ENCODE peak calls at places on chromosomes 3 and 15, in six cellular contexts. U is neuronal stem cell, V is H9, Q is mesendoderm, S is mesenchymal stem cell, N is H1. I is an unnamed sample.

GRCh38 chr15:77482570-77482969 is 61.9 kb downstream of the HMG20A start:
- DNase-seq in U (no peak), S (peak; percentile 62), N (no peak), V (no peak), Q (no peak), I (peak; percentile 86)

GRCh38 chr3:116863842-116864626 is 154.5 kb downstream of the TUSC7 start:
- DNase-seq in Q (peak; percentile 80), U (peak; percentile 56), V (peak; percentile 67), N (peak; percentile 34), S (peak; percentile 78), I (peak; percentile 64)

GRCh38 chr3:7382293-7383033 is 521.5 kb downstream of the GRM7 start:
- DNase-seq in V (no peak), N (no peak), U (no peak), S (peak; percentile 67), Q (no peak), I (no peak)

GRCh38 chr15:73926191-73927002 is at the start of gene LOXL1:
- DNase-seq in N (no peak), S (peak; percentile 92), V (peak; percentile 80), Q (peak; percentile 90), U (peak; percentile 64), I (peak; percentile 92)

GRCh38 chr3:11976976-11977375 is 27.2 kb upstream of the SYN2 start:
- DNase-seq in N (no peak), V (no peak), Q (no peak), U (no peak), S (no peak), I (no peak)

GRCh38 chr15:96234109-96234892 is 96.2 kb upstream of the NR2F2 start:
- DNase-seq in N (no peak), Q (no peak), S (peak; percentile 19), V (no peak), U (no peak), I (peak; percentile 51)

GRCh38 chr3:179943097-179943880 is 93.4 kb downstream of the PEX5L start:
- DNase-seq in V (no peak), N (no peak), U (no peak), S (no peak), Q (no peak), I (no peak)

GRCh38 chr3:129248286-129248979 is 973 bp upstream of the COPG1 start:
- DNase-seq in Q (no peak), V (no peak), N (no peak), S (no peak), U (no peak), I (no peak)

GRCh38 chr15:74780983-74781672 is 752 bp upstream of the CSK start:
- DNase-seq in N (no peak), U (no peak), V (no peak), Q (no peak), S (peak; percentile 86), I (peak; percentile 28)

GRCh38 chr3:1179116-1179515 is 86.3 kb downstream of the CNTN6 start:
- DNase-seq in Q (no peak), S (no peak), N (no peak), V (no peak), U (no peak), I (no peak)

GRCh38 chr3:181709537-181710279 is 2.0 kb upstream of the SOX2 start:
- DNase-seq in V (peak; percentile 75), Q (peak; percentile 68), N (no peak), S (peak; percentile 57), U (no peak), I (peak; percentile 44)

GRCh38 chr15:71410347-71410746 is 295.1 kb downstream of the THSD4 start:
- DNase-seq in N (no peak), U (no peak), S (no peak), Q (no peak), V (no peak), I (no peak)

GRCh38 chr3:151890721-151891141 is 17.3 kb downstream of the SUCNR1 start:
- DNase-seq in U (no peak), S (no peak), Q (no peak), N (no peak), V (no peak), I (no peak)

GRCh38 chr3:10357592-10358308 is 36.8 kb upstream of the SEC13 start:
- DNase-seq in U (no peak), Q (peak; percentile 16), S (peak; percentile 94), N (no peak), V (no peak), I (peak; percentile 95)

GRCh38 chr3:112550859-112551258 is 10.9 kb downstream of the ATG3 start:
- DNase-seq in U (no peak), N (no peak), Q (peak; percentile 75), V (no peak), S (no peak), I (no peak)

GRCh38 chr3:180059351-180059750 is 22.6 kb upstream of the PEX5L start:
- DNase-seq in U (no peak), Q (no peak), V (no peak), S (no peak), N (no peak), I (peak; percentile 3)

GRCh38 chr3:170233532-170233931 is 11.3 kb downstream of the PRKCI start:
- DNase-seq in S (peak; percentile 85), V (no peak), U (no peak), N (no peak), Q (no peak), I (peak; percentile 94)

GRCh38 chr3:68861521-68861920 is 70.8 kb downstream of the TAFA4 start:
- DNase-seq in Q (peak; percentile 30), S (no peak), N (no peak), U (no peak), V (no peak), I (no peak)

GRCh38 chr15:85168642-85169173 is 187.1 kb downstream of the PDE8A start:
- DNase-seq in S (no peak), U (peak; percentile 18), Q (peak; percentile 85), N (peak; percentile 72), V (peak; percentile 96), I (peak; percentile 8)

GRCh38 chr15:75727851-75728715 is 15.4 kb upstream of the CSPG4 start:
- DNase-seq in V (peak; percentile 70), S (peak; percentile 41), N (no peak), Q (peak; percentile 45), U (no peak), I (no peak)

DNA sequence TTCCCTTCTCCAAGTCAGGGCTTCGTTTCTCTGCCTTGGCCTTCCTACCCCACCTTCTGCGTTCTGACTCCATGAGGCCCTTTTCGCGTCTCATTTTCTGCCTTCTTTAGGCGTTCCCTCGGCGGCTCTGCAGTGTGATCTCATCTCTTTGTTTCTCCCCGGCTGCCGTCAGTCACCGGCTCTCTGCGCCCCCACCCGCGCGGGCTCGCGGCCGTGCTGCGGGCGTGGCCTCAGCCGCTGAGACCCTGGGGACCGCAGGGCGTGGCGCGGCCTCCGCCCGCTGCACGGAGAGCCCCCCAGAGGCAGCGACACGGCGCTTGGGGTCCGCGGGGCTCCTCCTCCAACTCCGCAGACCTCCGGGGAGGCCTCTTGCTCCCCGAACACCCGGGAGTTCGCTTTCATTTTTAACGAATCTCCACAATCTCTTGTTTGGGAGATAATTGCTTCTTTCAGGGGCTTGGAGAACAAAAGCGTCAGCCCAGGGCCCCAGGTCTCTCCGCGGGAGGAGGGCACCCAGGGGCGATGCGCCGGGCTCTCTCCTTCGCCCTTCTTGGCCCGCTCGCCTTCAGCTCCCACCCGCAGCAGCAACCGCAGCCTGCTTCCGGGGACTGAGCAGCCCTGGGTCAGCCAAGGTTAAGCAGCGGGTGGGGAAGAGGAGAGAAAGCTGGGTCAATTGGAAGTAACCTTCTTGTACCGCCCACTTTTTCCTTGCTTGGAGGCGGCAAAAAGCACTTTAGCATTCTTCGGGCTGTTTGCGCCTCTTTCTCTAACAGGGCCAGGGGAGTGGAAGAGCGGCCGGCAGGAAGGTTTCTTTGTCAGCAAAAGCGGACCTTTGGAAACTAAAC is 35.2 kb downstream of the GAP43 start:
- DNase-seq in Q (peak; percentile 95), U (peak; percentile 83), S (peak; percentile 82), N (peak; percentile 72), V (peak; percentile 86), I (peak; percentile 82)
- H3K23ac ChIP-seq in Q (no peak overlapping the region), U (no peak overlapping the region), S (no peak overlapping the region), N (no peak overlapping the region), V (no peak overlapping the region), I (peak overlapping the region; percentile 91)

GRCh38 chr3:123961508-123961856 is 453 bp upstream of the CCDC14 start:
- DNase-seq in N (no peak), U (no peak), Q (no peak), S (no peak), V (no peak), I (no peak)

DNA sequence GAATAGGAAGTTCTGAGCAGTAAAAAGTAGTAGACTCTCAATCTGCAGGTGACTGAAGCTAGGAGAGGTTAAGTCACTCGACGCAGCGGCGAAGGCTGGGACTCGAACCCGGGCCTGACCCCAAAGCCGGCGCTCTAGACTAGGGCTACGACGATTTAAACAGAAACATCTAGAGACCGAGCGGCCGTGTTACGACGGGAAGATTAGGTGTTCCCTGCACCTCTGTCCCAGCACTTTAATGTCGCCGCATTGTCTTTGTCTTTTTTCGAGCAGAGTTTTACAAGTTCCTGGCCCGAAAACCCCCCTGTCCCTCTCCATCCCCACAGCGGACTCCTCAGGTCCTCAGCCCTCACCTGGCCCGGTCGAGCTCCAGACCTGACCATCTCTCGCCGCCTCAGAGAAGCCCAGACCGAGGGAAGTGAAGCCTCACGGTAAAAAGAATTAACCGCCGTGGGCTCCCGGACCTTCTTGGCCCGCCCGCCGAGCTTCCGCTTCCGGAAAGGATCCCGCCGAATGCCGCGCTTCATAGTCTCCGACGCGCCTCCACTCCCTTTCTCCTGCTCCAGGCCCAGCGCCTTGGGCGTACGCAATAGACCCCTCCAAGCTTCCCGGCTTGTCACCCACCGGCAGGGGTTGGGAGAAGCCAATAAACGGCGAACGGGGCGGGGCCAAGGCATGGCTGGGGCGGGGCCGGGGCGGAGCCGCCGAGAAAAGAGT is at the start of gene CCDC14:
- DNase-seq in Q (peak; percentile 99), U (peak; percentile 95), S (peak; percentile 98), N (peak; percentile 91), V (peak; percentile 99), I (peak; percentile 96)
- H2BK5ac ChIP-seq in Q (peak within 1 kb of the TSS; percentile 81), U (peak within 1 kb of the TSS; percentile 83), S (peak within 1 kb of the TSS; percentile 86), N (peak within 1 kb of the TSS; percentile 79), V (peak within 1 kb of the TSS; percentile 65), I (peak within 1 kb of the TSS; percentile 23)

GRCh38 chr3:37861540-37862051 is at the start of gene CTDSPL:
- DNase-seq in U (peak; percentile 51), N (no peak), Q (peak; percentile 48), S (peak; percentile 60), V (peak; percentile 60), I (peak; percentile 44)
- H3K23ac ChIP-seq in U (peak within 1 kb of the TSS; percentile 92), N (no peak within 1 kb of the TSS), Q (peak within 1 kb of the TSS; percentile 82), S (peak within 1 kb of the TSS; percentile 97), V (no peak within 1 kb of the TSS), I (peak within 1 kb of the TSS; percentile 100)

DNA sequence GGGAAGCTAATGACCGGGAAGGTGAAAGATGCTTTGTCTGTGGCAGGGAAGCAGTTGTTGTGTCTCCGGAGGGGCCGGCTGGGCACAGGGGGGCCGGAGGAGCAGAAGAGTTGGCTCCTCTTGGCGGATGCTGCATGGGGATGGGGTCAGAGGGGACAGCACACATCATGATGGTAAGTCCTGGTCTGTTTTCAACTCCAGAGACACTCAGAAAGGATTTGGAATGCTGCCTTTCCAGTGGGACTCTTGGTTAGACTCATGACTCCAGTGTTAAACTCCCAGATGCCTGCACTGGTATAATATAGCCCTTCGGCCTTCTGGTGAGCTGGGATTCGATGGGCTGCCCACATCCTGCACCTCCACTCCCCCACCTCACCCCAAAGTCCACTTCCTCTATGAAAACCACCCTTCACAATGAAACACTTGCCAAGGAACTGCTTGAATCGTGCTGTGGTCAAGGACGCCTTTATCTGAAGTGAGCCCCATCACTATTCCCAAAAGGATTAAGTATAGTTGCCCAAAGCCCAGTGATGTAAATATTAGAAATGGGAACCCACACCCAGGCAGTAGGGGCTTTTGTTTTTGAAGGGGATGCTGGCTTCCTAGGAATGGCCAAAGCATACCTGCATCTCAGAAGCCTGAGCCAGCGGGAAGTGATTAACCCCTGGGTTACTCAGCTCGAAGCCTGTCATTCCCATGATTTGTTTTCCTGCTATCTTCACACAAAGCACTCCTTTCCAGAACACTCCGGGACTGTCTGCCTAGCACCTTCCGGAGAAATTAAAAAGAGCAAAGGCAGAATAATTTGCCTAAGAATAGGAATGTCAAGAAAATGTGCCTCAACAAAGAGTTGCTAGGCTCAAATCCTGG is 33.8 kb downstream of the TPM1 start:
- DNase-seq in Q (peak; percentile 76), N (peak; percentile 51), S (no peak), U (no peak), V (peak; percentile 78), I (no peak)
- H2BK5ac ChIP-seq in Q (no peak overlapping the region), N (peak overlapping the region; percentile 93), S (no peak overlapping the region), U (no peak overlapping the region), V (peak overlapping the region; percentile 59), I (peak overlapping the region; percentile 24)

I was measured in IMR-90.